ENCODE peak calls at places on chromosomes 1 and 21, in six cellular contexts. One of them, this sample, is unnamed.

GRCh38 chr1:47785561-47786271 is 211.5 kb downstream of the TRABD2B start:
- DNase-seq in NB4: peak; percentile 6
- DNase-seq in GM12878: no peak
- DNase-seq in K562: no peak
- DNase-seq in endothelial cell of umbilical vein: no peak
- DNase-seq in HepG2: peak; percentile 41
- DNase-seq in this sample: peak; percentile 8

GRCh38 chr1:201460783-201461182 is 8.2 kb downstream of the PHLDA3 start:
- DNase-seq in NB4: no peak
- DNase-seq in GM12878: no peak
- DNase-seq in K562: no peak
- DNase-seq in endothelial cell of umbilical vein: no peak
- DNase-seq in HepG2: no peak
- DNase-seq in this sample: no peak

GRCh38 chr1:64111787-64112186 is 91.6 kb upstream of the UBE2U start:
- DNase-seq in NB4: no peak
- DNase-seq in GM12878: no peak
- DNase-seq in K562: no peak
- DNase-seq in endothelial cell of umbilical vein: no peak
- DNase-seq in HepG2: no peak
- DNase-seq in this sample: no peak

GRCh38 chr1:161216945-161217712 is 2.0 kb downstream of the FCER1G start:
- DNase-seq in NB4: peak; percentile 87
- DNase-seq in GM12878: peak; percentile 92
- DNase-seq in K562: no peak
- DNase-seq in endothelial cell of umbilical vein: no peak
- DNase-seq in HepG2: peak; percentile 59
- DNase-seq in this sample: no peak

GRCh38 chr21:31201548-31201947 is 142.5 kb downstream of the TIAM1 start:
- DNase-seq in NB4: peak; percentile 86
- DNase-seq in GM12878: peak; percentile 35
- DNase-seq in K562: no peak
- DNase-seq in endothelial cell of umbilical vein: no peak
- DNase-seq in HepG2: no peak
- DNase-seq in this sample: no peak

GRCh38 chr1:2097386-2098300 is 47.4 kb downstream of the PRKCZ start:
- DNase-seq in NB4: no peak
- DNase-seq in GM12878: no peak
- DNase-seq in K562: no peak
- DNase-seq in endothelial cell of umbilical vein: no peak
- DNase-seq in HepG2: peak; percentile 15
- DNase-seq in this sample: no peak

GRCh38 chr1:145985502-145986439 is 10.6 kb downstream of the TXNIP start:
- DNase-seq in NB4: peak; percentile 80
- DNase-seq in GM12878: no peak
- DNase-seq in K562: no peak
- DNase-seq in endothelial cell of umbilical vein: peak; percentile 63
- DNase-seq in HepG2: peak; percentile 56
- DNase-seq in this sample: peak; percentile 29

GRCh38 chr1:117857434-117857833 is 72.0 kb downstream of the GDAP2 start:
- DNase-seq in NB4: no peak
- DNase-seq in GM12878: no peak
- DNase-seq in K562: no peak
- DNase-seq in endothelial cell of umbilical vein: no peak
- DNase-seq in HepG2: peak; percentile 71
- DNase-seq in this sample: no peak

GRCh38 chr1:171644805-171645483 is 7.5 kb downstream of the MYOC start:
- DNase-seq in NB4: peak; percentile 84
- DNase-seq in GM12878: peak; percentile 49
- DNase-seq in K562: peak; percentile 69
- DNase-seq in endothelial cell of umbilical vein: peak; percentile 86
- DNase-seq in HepG2: peak; percentile 87
- DNase-seq in this sample: peak; percentile 91

GRCh38 chr1:145747398-145748247 is 28.3 kb downstream of the CD160 start:
- DNase-seq in NB4: no peak
- DNase-seq in GM12878: no peak
- DNase-seq in K562: no peak
- DNase-seq in endothelial cell of umbilical vein: no peak
- DNase-seq in HepG2: no peak
- DNase-seq in this sample: no peak

GRCh38 chr1:184685116-184685515 is 69.5 kb downstream of the EDEM3 start:
- DNase-seq in NB4: no peak
- DNase-seq in GM12878: peak; percentile 63
- DNase-seq in K562: no peak
- DNase-seq in endothelial cell of umbilical vein: no peak
- DNase-seq in HepG2: no peak
- DNase-seq in this sample: no peak

GRCh38 chr1:43671626-43672330 is 21.8 kb downstream of the KDM4A start:
- DNase-seq in NB4: no peak
- DNase-seq in GM12878: no peak
- DNase-seq in K562: no peak
- DNase-seq in endothelial cell of umbilical vein: no peak
- DNase-seq in HepG2: no peak
- DNase-seq in this sample: no peak

GRCh38 chr1:81729818-81730217 is 70.9 kb upstream of the ADGRL2 start:
- DNase-seq in NB4: no peak
- DNase-seq in GM12878: no peak
- DNase-seq in K562: no peak
- DNase-seq in endothelial cell of umbilical vein: no peak
- DNase-seq in HepG2: no peak
- DNase-seq in this sample: no peak

DNA sequence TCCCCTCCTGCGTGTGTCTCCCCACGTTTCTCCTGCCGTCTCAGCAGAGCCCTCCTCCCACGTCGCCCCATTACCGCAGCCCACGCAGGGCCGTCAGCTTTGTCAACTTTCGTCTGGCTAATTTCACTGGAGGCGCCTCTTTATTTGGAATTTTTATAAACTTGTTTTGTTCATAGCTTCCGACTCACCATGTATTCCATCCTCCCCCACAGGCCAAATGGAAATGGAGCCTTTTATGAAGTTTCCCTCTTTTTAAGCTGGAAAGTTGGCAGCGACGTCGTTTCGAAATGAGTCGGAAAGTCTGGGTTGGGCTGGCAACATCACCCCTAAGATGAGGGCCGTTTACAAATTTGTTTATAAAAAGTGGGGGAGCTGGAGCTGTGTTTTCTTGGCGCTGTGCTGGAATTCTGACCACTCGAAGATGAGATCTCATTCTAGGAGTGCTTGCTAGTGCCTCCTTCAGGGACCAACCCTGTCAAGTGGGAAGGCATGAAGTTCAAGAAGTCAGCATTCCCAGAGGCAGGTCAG is 23.7 kb upstream of the SLC45A1 start:
- DNase-seq in NB4: no peak
- DNase-seq in GM12878: no peak
- DNase-seq in K562: no peak
- DNase-seq in endothelial cell of umbilical vein: no peak
- DNase-seq in HepG2: no peak
- DNase-seq in this sample: no peak
- TF ChIP-seq MYC in NB4: no peak
- TF ChIP-seq MYC in GM12878: no peak
- TF ChIP-seq MYC in K562: no peak
- TF ChIP-seq MYC in endothelial cell of umbilical vein: no peak
- TF ChIP-seq MYC in HepG2: no peak
- TF ChIP-seq MYC in this sample: no peak

GRCh38 chr21:44582980-44583799 is 2.8 kb upstream of the KRTAP10-5 start:
- DNase-seq in NB4: no peak
- DNase-seq in GM12878: no peak
- DNase-seq in K562: no peak
- DNase-seq in endothelial cell of umbilical vein: no peak
- DNase-seq in HepG2: no peak
- DNase-seq in this sample: no peak

GRCh38 chr21:44579833-44580144 is 615 bp downstream of the KRTAP10-5 start:
- DNase-seq in NB4: no peak
- DNase-seq in GM12878: no peak
- DNase-seq in K562: no peak
- DNase-seq in endothelial cell of umbilical vein: no peak
- DNase-seq in HepG2: no peak
- DNase-seq in this sample: no peak

GRCh38 chr21:44582055-44582454 is 1.7 kb upstream of the KRTAP10-5 start:
- DNase-seq in NB4: no peak
- DNase-seq in GM12878: no peak
- DNase-seq in K562: no peak
- DNase-seq in endothelial cell of umbilical vein: no peak
- DNase-seq in HepG2: no peak
- DNase-seq in this sample: no peak

GRCh38 chr21:44579056-44579832 is 1.2 kb downstream of the KRTAP10-5 start:
- DNase-seq in NB4: no peak
- DNase-seq in GM12878: no peak
- DNase-seq in K562: no peak
- DNase-seq in endothelial cell of umbilical vein: no peak
- DNase-seq in HepG2: no peak
- DNase-seq in this sample: no peak

GRCh38 chr21:44581158-44581557 is 754 bp upstream of the KRTAP10-5 start:
- DNase-seq in NB4: no peak
- DNase-seq in GM12878: no peak
- DNase-seq in K562: no peak
- DNase-seq in endothelial cell of umbilical vein: no peak
- DNase-seq in HepG2: no peak
- DNase-seq in this sample: no peak
- TF ChIP-seq MYC in NB4: no peak
- TF ChIP-seq MYC in GM12878: no peak
- TF ChIP-seq MYC in K562: no peak
- TF ChIP-seq MYC in endothelial cell of umbilical vein: no peak
- TF ChIP-seq MYC in HepG2: no peak
- TF ChIP-seq MYC in this sample: no peak

DNA sequence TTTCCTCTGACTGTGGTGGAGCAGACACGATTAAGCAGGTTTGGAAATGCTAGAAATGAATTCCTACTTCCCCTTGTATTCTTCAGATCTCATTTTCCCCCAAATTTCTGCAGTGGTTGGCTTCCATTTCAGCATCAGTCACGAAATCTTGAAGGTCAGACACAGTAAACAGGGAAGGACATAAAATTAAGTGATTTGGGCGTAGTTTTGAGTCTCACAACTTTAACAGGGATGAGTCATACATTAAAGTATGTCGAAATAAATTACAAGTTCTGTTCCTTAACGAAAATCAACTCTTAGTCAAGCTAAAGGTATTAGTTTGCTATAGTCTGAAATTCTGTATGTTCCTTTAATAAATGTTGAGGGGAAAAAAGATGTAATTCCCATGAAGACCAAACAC is 61.1 kb downstream of the HNRNPR start:
- DNase-seq in NB4: peak; percentile 82
- DNase-seq in GM12878: no peak
- DNase-seq in K562: no peak
- DNase-seq in endothelial cell of umbilical vein: peak; percentile 70
- DNase-seq in HepG2: no peak
- DNase-seq in this sample: peak; percentile 34
- TF ChIP-seq MYC in NB4: no peak
- TF ChIP-seq MYC in GM12878: no peak
- TF ChIP-seq MYC in K562: no peak
- TF ChIP-seq MYC in endothelial cell of umbilical vein: no peak
- TF ChIP-seq MYC in HepG2: no peak
- TF ChIP-seq MYC in this sample: no peak

GRCh38 chr1:224201336-224201735 is 18.3 kb downstream of the DEGS1 start:
- DNase-seq in NB4: no peak
- DNase-seq in GM12878: no peak
- DNase-seq in K562: peak; percentile 11
- DNase-seq in endothelial cell of umbilical vein: no peak
- DNase-seq in HepG2: peak; percentile 10
- DNase-seq in this sample: no peak

GRCh38 chr1:224201853-224202252 is 18.8 kb downstream of the DEGS1 start:
- DNase-seq in NB4: no peak
- DNase-seq in GM12878: no peak
- DNase-seq in K562: no peak
- DNase-seq in endothelial cell of umbilical vein: no peak
- DNase-seq in HepG2: no peak
- DNase-seq in this sample: no peak

GRCh38 chr1:224199679-224200078 is 16.6 kb downstream of the DEGS1 start:
- DNase-seq in NB4: no peak
- DNase-seq in GM12878: no peak
- DNase-seq in K562: no peak
- DNase-seq in endothelial cell of umbilical vein: no peak
- DNase-seq in HepG2: no peak
- DNase-seq in this sample: no peak

GRCh38 chr1:224203243-224204016 is 20.4 kb downstream of the DEGS1 start:
- DNase-seq in NB4: peak; percentile 62
- DNase-seq in GM12878: peak; percentile 70
- DNase-seq in K562: no peak
- DNase-seq in endothelial cell of umbilical vein: no peak
- DNase-seq in HepG2: no peak
- DNase-seq in this sample: no peak

DNA sequence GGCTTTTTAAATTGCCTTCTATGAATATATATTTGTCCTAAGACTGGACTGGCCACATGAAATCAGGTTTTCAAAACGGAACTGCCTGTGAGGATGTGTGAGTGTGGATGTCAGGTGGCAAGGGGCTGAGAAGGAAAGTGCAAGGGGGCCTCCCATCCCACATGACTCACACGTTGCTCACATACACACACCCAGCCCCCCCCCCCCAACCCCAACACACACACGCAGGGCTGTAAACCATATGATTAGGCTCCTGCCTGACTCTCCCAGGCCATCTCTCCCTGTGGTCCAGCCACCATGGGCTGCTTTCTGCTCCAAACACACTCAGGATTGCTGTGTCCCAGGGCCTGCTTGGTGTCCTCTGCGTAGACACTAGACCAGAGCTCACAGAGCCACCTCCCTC is 22.4 kb downstream of the DEGS1 start:
- DNase-seq in NB4: peak; percentile 90
- DNase-seq in GM12878: peak; percentile 47
- DNase-seq in K562: peak; percentile 53
- DNase-seq in endothelial cell of umbilical vein: peak; percentile 89
- DNase-seq in HepG2: peak; percentile 7
- DNase-seq in this sample: no peak
- TF ChIP-seq MYC in NB4: no peak
- TF ChIP-seq MYC in GM12878: no peak
- TF ChIP-seq MYC in K562: no peak
- TF ChIP-seq MYC in endothelial cell of umbilical vein: no peak
- TF ChIP-seq MYC in HepG2: no peak
- TF ChIP-seq MYC in this sample: no peak